ENCODE peak calls at places on chromosomes 7 and 10, in six cellular contexts. H, W, V, Q, D and T are unnamed samples.

GRCh38 chr10:126500866-126501265 is 112.6 kb upstream of the ADAM12 start:
- DNase-seq in H (no peak), W (no peak), V (no peak), Q (no peak), D (peak), T (no peak)

GRCh38 chr10:73494213-73494612 is 1.6 kb downstream of the PPP3CB start:
- DNase-seq in H (no peak), W (no peak), V (no peak), Q (no peak), D (no peak), T (no peak)

GRCh38 chr7:15686209-15686956 is at the start of gene MEOX2:
- DNase-seq in H (peak), W (no peak), V (no peak), Q (peak), D (peak), T (no peak)

GRCh38 chr10:18486444-18486843 is 164.9 kb downstream of the NSUN6 start:
- DNase-seq in H (no peak), W (no peak), V (no peak), Q (no peak), D (no peak), T (no peak)

GRCh38 chr7:49778731-49779270 is 5.4 kb downstream of the VWC2 start:
- DNase-seq in H (no peak), W (no peak), V (no peak), Q (no peak), D (no peak), T (no peak)

GRCh38 chr10:3955493-3955892 is 170.5 kb upstream of the KLF6 start:
- DNase-seq in H (no peak), W (no peak), V (no peak), Q (no peak), D (peak), T (no peak)

GRCh38 chr7:141389423-141389822 is 161.8 kb upstream of the AGK start:
- DNase-seq in H (no peak), W (no peak), V (no peak), Q (no peak), D (no peak), T (no peak)

GRCh38 chr10:120103957-120104560 is 211.5 kb downstream of the SEC23IP start:
- DNase-seq in H (no peak), W (no peak), V (no peak), Q (no peak), D (no peak), T (no peak)

GRCh38 chr10:14658331-14659122 is 116.2 kb downstream of the FAM107B start:
- DNase-seq in H (peak), W (no peak), V (no peak), Q (no peak), D (peak), T (peak)

GRCh38 chr7:31883761-31884164 is 186.4 kb downstream of the PDE1C start:
- DNase-seq in H (no peak), W (no peak), V (no peak), Q (peak), D (peak), T (peak)

GRCh38 chr7:112010994-112011393 is 195.2 kb downstream of the DOCK4 start:
- DNase-seq in H (no peak), W (no peak), V (no peak), Q (peak), D (no peak), T (no peak)

GRCh38 chr10:78301891-78302738 is 268.5 kb downstream of the RPS24 start:
- DNase-seq in H (no peak), W (no peak), V (peak), Q (no peak), D (peak), T (no peak)

GRCh38 chr7:132116369-132116768 is 459.9 kb downstream of the PLXNA4 start:
- DNase-seq in H (peak), W (no peak), V (no peak), Q (no peak), D (peak), T (no peak)

GRCh38 chr7:40972426-40972825 is 730.5 kb downstream of the INHBA start:
- DNase-seq in H (no peak), W (no peak), V (no peak), Q (no peak), D (no peak), T (no peak)

GRCh38 chr10:74704629-74705360 is 121.6 kb upstream of the KAT6B start:
- DNase-seq in H (no peak), W (no peak), V (peak), Q (peak), D (peak), T (no peak)

GRCh38 chr7:100396421-100396982 is 23.2 kb downstream of the PILRA start:
- DNase-seq in H (no peak), W (no peak), V (no peak), Q (no peak), D (no peak), T (no peak)

GRCh38 chr7:16739863-16740622 is 13.5 kb upstream of the TSPAN13 start:
- DNase-seq in H (peak), W (peak), V (no peak), Q (peak), D (peak), T (peak)

GRCh38 chr10:79178614-79179403 is 110.0 kb downstream of the ZMIZ1 start:
- DNase-seq in H (no peak), W (peak), V (no peak), Q (no peak), D (peak), T (no peak)

GRCh38 chr7:372546-372938 is 82.6 kb downstream of the FOXL3 start:
- DNase-seq in H (no peak), W (no peak), V (no peak), Q (no peak), D (no peak), T (no peak)

GRCh38 chr10:72738476-72738875 is 46.5 kb downstream of the MCU start:
- DNase-seq in H (no peak), W (no peak), V (peak), Q (no peak), D (no peak), T (no peak)

GRCh38 chr7:98399903-98400537 is 870 bp downstream of the BAIAP2L1 start:
- DNase-seq in H (no peak), W (no peak), V (no peak), Q (peak), D (peak), T (no peak)

GRCh38 chr7:11341285-11341944 is 367.7 kb downstream of the PHF14 start:
- DNase-seq in H (no peak), W (no peak), V (no peak), Q (peak), D (no peak), T (no peak)

GRCh38 chr10:31686566-31686965 is 242.1 kb downstream of the ARHGAP12 start:
- DNase-seq in H (no peak), W (no peak), V (no peak), Q (no peak), D (no peak), T (no peak)

GRCh38 chr7:44306608-44307007 is 18.8 kb downstream of the CAMK2B start:
- DNase-seq in H (no peak), W (peak), V (no peak), Q (no peak), D (no peak), T (no peak)

GRCh38 chr7:140403878-140404564 is at the start of gene RAB19:
- DNase-seq in H (no peak), W (no peak), V (no peak), Q (peak), D (no peak), T (no peak)

GRCh38 chr10:118900617-118901016 is 128.9 kb upstream of the NANOS1 start:
- DNase-seq in H (no peak), W (no peak), V (no peak), Q (no peak), D (no peak), T (no peak)

GRCh38 chr10:46307281-46308112 is 20.7 kb downstream of the ANTXRL start:
- DNase-seq in H (no peak), W (no peak), V (no peak), Q (no peak), D (no peak), T (no peak)

GRCh38 chr10:7972367-7972766 is 82.1 kb upstream of the GATA3 start:
- DNase-seq in H (no peak), W (no peak), V (no peak), Q (no peak), D (no peak), T (no peak)

GRCh38 chr10:121598261-121599249 is at the start of gene FGFR2:
- DNase-seq in H (peak), W (peak), V (peak), Q (peak), D (no peak), T (peak)

GRCh38 chr10:24416248-24416647 is 207.3 kb downstream of the KIAA1217 start:
- DNase-seq in H (no peak), W (no peak), V (no peak), Q (no peak), D (no peak), T (no peak)

GRCh38 chr7:76225379-76225778 is 23.7 kb downstream of the SRRM3 start:
- DNase-seq in H (no peak), W (peak), V (no peak), Q (no peak), D (peak), T (no peak)

GRCh38 chr10:95606922-95607321 is 45.8 kb upstream of the SORBS1 start:
- DNase-seq in H (no peak), W (no peak), V (no peak), Q (no peak), D (peak), T (no peak)

GRCh38 chr10:95601116-95601719 is 40.0 kb upstream of the SORBS1 start:
- DNase-seq in H (peak), W (peak), V (peak), Q (peak), D (peak), T (peak)

GRCh38 chr10:95602382-95602781 is 41.2 kb upstream of the SORBS1 start:
- DNase-seq in H (no peak), W (no peak), V (peak), Q (no peak), D (no peak), T (no peak)

GRCh38 chr10:95604630-95605029 is 43.5 kb upstream of the SORBS1 start:
- DNase-seq in H (no peak), W (no peak), V (peak), Q (no peak), D (no peak), T (no peak)

GRCh38 chr10:95605163-95605562 is 44.0 kb upstream of the SORBS1 start:
- DNase-seq in H (no peak), W (no peak), V (no peak), Q (no peak), D (no peak), T (no peak)
- TF ChIP-seq POLR2A in H (no peak), W (no peak), V (no peak), Q (no peak), D (no peak), T (no peak)

GRCh38 chr7:54189330-54189729 is 352.8 kb upstream of the VSTM2A start:
- DNase-seq in H (no peak), W (no peak), V (no peak), Q (no peak), D (no peak), T (no peak)
- TF ChIP-seq POLR2A in H (no peak), W (no peak), V (no peak), Q (no peak), D (no peak), T (no peak)

GRCh38 chr7:74121401-74122249 is 38.0 kb downstream of the LIMK1 start:
- DNase-seq in H (no peak), W (no peak), V (no peak), Q (peak), D (no peak), T (no peak)
- TF ChIP-seq POLR2A in H (no peak), W (no peak), V (no peak), Q (no peak), D (no peak), T (no peak)

GRCh38 chr10:29946953-29947700 is 112.3 kb downstream of the JCAD start:
- DNase-seq in H (no peak), W (no peak), V (no peak), Q (peak), D (peak), T (peak)
- TF ChIP-seq POLR2A in H (no peak), W (no peak), V (no peak), Q (peak), D (no peak), T (no peak)

DNA sequence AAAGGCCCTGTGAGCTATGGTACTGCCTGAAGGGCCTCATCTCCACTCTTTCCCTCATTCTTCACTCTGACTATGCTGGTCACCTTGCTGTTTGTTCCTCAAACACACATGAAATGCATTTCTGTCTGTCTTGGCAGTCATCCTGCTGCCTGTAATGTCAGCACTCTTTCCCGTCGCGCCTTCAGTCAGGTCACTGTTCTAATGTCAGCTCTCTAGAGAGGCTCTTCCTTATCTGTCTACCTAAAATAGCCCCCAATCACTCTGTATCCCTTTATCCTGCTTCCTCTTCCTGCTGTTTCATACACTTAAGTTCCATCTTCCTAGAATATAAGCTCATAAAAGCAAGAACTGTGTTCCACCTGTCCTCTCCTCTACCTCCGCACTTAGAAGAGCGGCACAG is 215.5 kb downstream of the ZNF33B start:
- DNase-seq in H (no peak), W (no peak), V (no peak), Q (no peak), D (no peak), T (no peak)
- TF ChIP-seq POLR2A in H (no peak), W (no peak), V (no peak), Q (no peak), D (no peak), T (no peak)

DNA sequence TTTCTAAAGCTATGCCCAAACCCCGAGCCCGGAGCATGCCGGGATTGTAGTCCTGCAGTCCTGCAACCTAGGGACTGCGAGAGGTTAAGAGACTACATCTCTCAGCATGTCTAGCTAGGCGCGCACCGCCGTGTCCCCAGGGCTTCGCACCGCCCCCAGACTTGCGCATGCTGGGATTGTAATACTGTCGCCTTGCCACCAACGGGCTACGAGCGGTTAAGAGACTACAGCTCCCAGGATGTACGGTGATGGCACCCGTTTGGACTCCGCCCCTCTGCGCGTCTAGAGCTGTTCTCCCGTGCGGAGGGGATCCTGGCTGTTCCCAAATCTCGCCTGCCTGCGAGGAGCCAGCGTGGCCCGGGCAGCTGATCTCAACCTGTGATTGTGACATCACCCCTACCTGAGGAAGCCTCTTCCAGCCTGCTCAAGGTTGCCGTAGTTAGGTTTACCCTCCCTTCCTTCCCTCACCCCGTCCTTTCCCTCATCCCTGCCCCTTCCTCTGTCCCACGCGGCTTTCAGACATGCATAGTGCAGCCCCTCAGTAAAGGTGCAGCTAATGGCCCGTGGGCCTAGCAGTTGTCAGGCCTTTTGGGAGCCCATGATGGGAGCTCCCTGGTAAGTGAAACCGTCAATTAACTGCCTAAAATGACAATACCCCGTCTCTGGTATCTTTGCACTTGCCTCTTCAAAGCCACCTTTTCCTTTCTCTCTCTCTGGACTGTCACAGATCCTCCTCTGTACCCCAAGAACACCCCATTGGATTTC is 6.3 kb upstream of the ZNF736 start:
- DNase-seq in H (no peak), W (peak), V (no peak), Q (peak), D (peak), T (no peak)
- TF ChIP-seq POLR2A in H (no peak), W (peak), V (no peak), Q (peak), D (no peak), T (no peak)

DNA sequence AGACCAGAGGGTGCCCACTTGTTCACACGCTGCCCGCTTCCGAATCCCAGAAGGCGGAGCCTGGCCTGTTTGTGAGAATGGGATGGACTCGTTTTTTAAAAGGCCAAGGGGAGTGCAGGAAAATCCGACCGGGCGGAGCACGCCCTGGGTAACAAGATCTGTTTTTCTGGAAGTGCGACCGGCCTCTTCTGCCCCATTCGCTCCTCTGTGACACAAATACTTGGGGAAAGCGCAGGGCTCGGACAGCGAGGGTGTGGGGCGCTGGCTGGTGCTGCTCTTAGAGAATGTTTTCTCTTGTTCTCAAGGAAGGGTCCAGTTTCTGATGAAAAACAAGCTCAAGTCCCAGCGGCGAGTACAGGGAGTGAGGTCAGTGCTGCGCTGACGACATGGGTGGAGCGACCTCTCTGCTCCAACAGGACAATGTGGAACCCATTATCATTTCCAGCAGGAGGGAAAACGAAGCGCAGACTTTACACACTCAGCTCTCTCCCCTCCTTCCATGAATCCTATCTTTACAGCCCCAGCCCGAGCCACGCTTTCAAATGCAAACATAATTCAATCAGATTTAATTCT is 1.3 kb downstream of the RADIL start:
- DNase-seq in H (no peak), W (peak), V (no peak), Q (peak), D (peak), T (no peak)
- TF ChIP-seq POLR2A in H (no peak), W (no peak), V (no peak), Q (no peak), D (no peak), T (no peak)

GRCh38 chr10:80518143-80518806 is 19.4 kb upstream of the SH2D4B start:
- DNase-seq in H (no peak), W (no peak), V (no peak), Q (no peak), D (no peak), T (no peak)

GRCh38 chr10:80515941-80516340 is 21.8 kb upstream of the SH2D4B start:
- DNase-seq in H (no peak), W (no peak), V (no peak), Q (no peak), D (no peak), T (no peak)

GRCh38 chr10:80517416-80518142 is 20.1 kb upstream of the SH2D4B start:
- DNase-seq in H (no peak), W (no peak), V (no peak), Q (no peak), D (no peak), T (no peak)

GRCh38 chr10:80515511-80515910 is 22.2 kb upstream of the SH2D4B start:
- DNase-seq in H (no peak), W (no peak), V (no peak), Q (no peak), D (no peak), T (no peak)

DNA sequence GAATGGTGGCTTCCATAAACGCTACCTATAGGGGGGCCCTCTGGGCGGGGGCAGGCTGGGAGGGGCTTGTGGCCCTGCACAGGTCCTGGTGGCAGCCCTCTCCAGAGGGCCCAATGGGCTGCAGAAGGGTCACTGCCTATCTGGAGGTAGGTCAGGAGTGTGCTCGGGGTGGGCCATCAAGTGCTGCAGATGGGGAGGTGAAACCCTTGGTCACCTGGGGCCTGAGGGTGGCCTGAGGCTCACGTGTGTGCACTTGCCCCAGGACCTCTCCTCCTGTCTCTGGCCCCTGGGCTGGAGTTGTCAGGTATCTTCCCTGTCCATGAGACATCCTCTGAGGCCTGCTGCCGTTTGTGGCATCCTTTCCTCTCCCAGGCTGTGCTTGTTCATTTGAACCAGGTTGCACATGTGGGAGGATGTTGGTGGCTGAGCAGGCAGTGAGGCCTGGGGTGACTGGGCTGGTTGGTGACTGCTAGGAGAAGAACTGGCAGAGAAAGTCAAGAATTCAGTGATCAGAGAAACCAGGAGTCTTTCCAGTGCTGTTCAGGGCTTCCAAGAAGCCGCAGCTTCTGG is 21.1 kb upstream of the SH2D4B start:
- DNase-seq in H (no peak), W (no peak), V (no peak), Q (no peak), D (no peak), T (no peak)
- TF ChIP-seq POLR2A in H (no peak), W (no peak), V (no peak), Q (no peak), D (no peak), T (no peak)

DNA sequence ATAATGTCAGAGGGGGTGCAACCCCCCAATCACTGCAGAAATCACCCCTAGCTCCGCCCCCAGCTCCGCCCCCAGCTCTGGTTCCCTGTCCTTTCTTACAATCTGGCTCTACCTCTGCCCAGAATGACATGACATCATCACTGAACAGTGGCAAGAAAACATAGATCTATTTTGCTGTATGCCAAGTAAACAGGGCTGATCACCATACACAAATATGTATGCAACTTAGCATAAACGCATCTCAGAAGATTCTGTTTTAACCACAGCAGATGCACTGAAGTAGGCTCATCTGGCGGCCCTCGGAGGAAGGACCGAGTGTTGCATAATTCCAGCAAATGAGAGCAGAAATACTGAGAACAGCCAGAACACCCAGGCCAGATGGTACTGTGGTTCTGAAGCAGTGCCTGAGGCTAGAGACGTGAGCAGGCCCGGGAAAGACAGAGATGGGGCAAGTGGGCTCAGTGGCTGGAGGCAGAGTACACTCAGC is 293.3 kb upstream of the KLF14 start:
- DNase-seq in H (no peak), W (peak), V (no peak), Q (peak), D (peak), T (no peak)
- TF ChIP-seq POLR2A in H (no peak), W (no peak), V (no peak), Q (no peak), D (no peak), T (no peak)